ENCODE peak calls at places on chromosomes 2 and 18, in eight cellular contexts. One of them, this sample, is unnamed. For H3K9me3, the result is how much of the 10 kb centered on the place peaks cover.

GRCh38 chr2:217713395-217714267 is 289.2 kb downstream of the TNS1 start:
- DNase-seq in body of pancreas: peak
- DNase-seq in right cardiac atrium: peak
- DNase-seq in spleen: peak
- DNase-seq in CD8-positive, alpha-beta T cell: peak
- DNase-seq in left lung: peak
- DNase-seq in cardiac muscle cell: peak
- DNase-seq in A549: peak
- DNase-seq in this sample: no peak

GRCh38 chr18:33812186-33812585 is 234.2 kb downstream of the ASXL3 start:
- DNase-seq in body of pancreas: no peak
- DNase-seq in right cardiac atrium: no peak
- DNase-seq in spleen: no peak
- DNase-seq in CD8-positive, alpha-beta T cell: no peak
- DNase-seq in left lung: no peak
- DNase-seq in cardiac muscle cell: no peak
- DNase-seq in A549: no peak
- DNase-seq in this sample: no peak

GRCh38 chr18:74789078-74789477 is 191.4 kb downstream of the ZNF407 start:
- DNase-seq in body of pancreas: no peak
- DNase-seq in right cardiac atrium: no peak
- DNase-seq in spleen: no peak
- DNase-seq in CD8-positive, alpha-beta T cell: no peak
- DNase-seq in left lung: no peak
- DNase-seq in cardiac muscle cell: no peak
- DNase-seq in A549: no peak
- DNase-seq in this sample: no peak

GRCh38 chr18:23115683-23116096 is 19.6 kb upstream of the CABLES1 start:
- DNase-seq in body of pancreas: peak
- DNase-seq in right cardiac atrium: no peak
- DNase-seq in spleen: no peak
- DNase-seq in CD8-positive, alpha-beta T cell: no peak
- DNase-seq in left lung: no peak
- DNase-seq in cardiac muscle cell: no peak
- DNase-seq in A549: peak
- DNase-seq in this sample: no peak

GRCh38 chr2:3959372-3959771 is 256.0 kb downstream of the DCDC2C start:
- DNase-seq in body of pancreas: peak
- DNase-seq in right cardiac atrium: no peak
- DNase-seq in spleen: no peak
- DNase-seq in CD8-positive, alpha-beta T cell: no peak
- DNase-seq in left lung: no peak
- DNase-seq in cardiac muscle cell: peak
- DNase-seq in A549: peak
- DNase-seq in this sample: no peak

GRCh38 chr2:20641123-20641985 is 9.5 kb downstream of the HS1BP3 start:
- DNase-seq in body of pancreas: no peak
- DNase-seq in right cardiac atrium: peak
- DNase-seq in spleen: peak
- DNase-seq in CD8-positive, alpha-beta T cell: no peak
- DNase-seq in left lung: peak
- DNase-seq in cardiac muscle cell: no peak
- DNase-seq in A549: no peak
- DNase-seq in this sample: no peak

GRCh38 chr2:74548919-74549684 is 4.6 kb downstream of the LOXL3 start:
- DNase-seq in body of pancreas: peak
- DNase-seq in right cardiac atrium: peak
- DNase-seq in spleen: peak
- DNase-seq in CD8-positive, alpha-beta T cell: no peak
- DNase-seq in left lung: peak
- DNase-seq in cardiac muscle cell: peak
- DNase-seq in A549: peak
- DNase-seq in this sample: no peak

GRCh38 chr18:47817017-47817911 is 113.2 kb downstream of the SMAD2 start:
- DNase-seq in body of pancreas: no peak
- DNase-seq in right cardiac atrium: no peak
- DNase-seq in spleen: no peak
- DNase-seq in CD8-positive, alpha-beta T cell: no peak
- DNase-seq in left lung: no peak
- DNase-seq in cardiac muscle cell: no peak
- DNase-seq in A549: no peak
- DNase-seq in this sample: no peak

GRCh38 chr2:205283721-205284270 is 398.5 kb upstream of the NRP2 start:
- DNase-seq in body of pancreas: no peak
- DNase-seq in right cardiac atrium: no peak
- DNase-seq in spleen: no peak
- DNase-seq in CD8-positive, alpha-beta T cell: no peak
- DNase-seq in left lung: no peak
- DNase-seq in cardiac muscle cell: no peak
- DNase-seq in A549: no peak
- DNase-seq in this sample: no peak

GRCh38 chr2:23622466-23622865 is 237.5 kb downstream of the KLHL29 start:
- DNase-seq in body of pancreas: no peak
- DNase-seq in right cardiac atrium: no peak
- DNase-seq in spleen: peak
- DNase-seq in CD8-positive, alpha-beta T cell: no peak
- DNase-seq in left lung: no peak
- DNase-seq in cardiac muscle cell: no peak
- DNase-seq in A549: no peak
- DNase-seq in this sample: no peak

GRCh38 chr2:222038086-222038802 is 260.6 kb downstream of the PAX3 start:
- DNase-seq in body of pancreas: no peak
- DNase-seq in right cardiac atrium: no peak
- DNase-seq in spleen: no peak
- DNase-seq in CD8-positive, alpha-beta T cell: no peak
- DNase-seq in left lung: no peak
- DNase-seq in cardiac muscle cell: peak
- DNase-seq in A549: no peak
- DNase-seq in this sample: no peak

GRCh38 chr2:232488097-232488711 is 570 bp upstream of the ECEL1 start:
- DNase-seq in body of pancreas: no peak
- DNase-seq in right cardiac atrium: no peak
- DNase-seq in spleen: no peak
- DNase-seq in CD8-positive, alpha-beta T cell: no peak
- DNase-seq in left lung: peak
- DNase-seq in cardiac muscle cell: no peak
- DNase-seq in A549: no peak
- DNase-seq in this sample: no peak

GRCh38 chr2:62303818-62304217 is 107.9 kb downstream of the B3GNT2 start:
- DNase-seq in body of pancreas: no peak
- DNase-seq in right cardiac atrium: no peak
- DNase-seq in spleen: no peak
- DNase-seq in CD8-positive, alpha-beta T cell: no peak
- DNase-seq in left lung: no peak
- DNase-seq in cardiac muscle cell: no peak
- DNase-seq in A549: no peak
- DNase-seq in this sample: no peak

GRCh38 chr2:62300925-62301324 is 105.0 kb downstream of the B3GNT2 start:
- DNase-seq in body of pancreas: no peak
- DNase-seq in right cardiac atrium: no peak
- DNase-seq in spleen: no peak
- DNase-seq in CD8-positive, alpha-beta T cell: no peak
- DNase-seq in left lung: no peak
- DNase-seq in cardiac muscle cell: no peak
- DNase-seq in A549: no peak
- DNase-seq in this sample: no peak

GRCh38 chr2:62304429-62305417 is 108.8 kb downstream of the B3GNT2 start:
- DNase-seq in body of pancreas: peak
- DNase-seq in right cardiac atrium: peak
- DNase-seq in spleen: peak
- DNase-seq in CD8-positive, alpha-beta T cell: no peak
- DNase-seq in left lung: peak
- DNase-seq in cardiac muscle cell: no peak
- DNase-seq in A549: no peak
- DNase-seq in this sample: no peak

GRCh38 chr2:62305421-62306176 is 109.7 kb downstream of the B3GNT2 start:
- DNase-seq in body of pancreas: no peak
- DNase-seq in right cardiac atrium: no peak
- DNase-seq in spleen: no peak
- DNase-seq in CD8-positive, alpha-beta T cell: no peak
- DNase-seq in left lung: no peak
- DNase-seq in cardiac muscle cell: peak
- DNase-seq in A549: no peak
- DNase-seq in this sample: no peak

GRCh38 chr2:62302763-62303435 is 107.0 kb downstream of the B3GNT2 start:
- DNase-seq in body of pancreas: no peak
- DNase-seq in right cardiac atrium: no peak
- DNase-seq in spleen: peak
- DNase-seq in CD8-positive, alpha-beta T cell: no peak
- DNase-seq in left lung: no peak
- DNase-seq in cardiac muscle cell: no peak
- DNase-seq in A549: no peak
- DNase-seq in this sample: no peak
- H3K4me3 ChIP-seq in body of pancreas: no peak
- H3K4me3 ChIP-seq in right cardiac atrium: no peak
- H3K4me3 ChIP-seq in spleen: no peak
- H3K4me3 ChIP-seq in CD8-positive, alpha-beta T cell: no peak
- H3K4me3 ChIP-seq in left lung: no peak
- H3K4me3 ChIP-seq in cardiac muscle cell: no peak
- H3K4me3 ChIP-seq in A549: no peak
- H3K4me3 ChIP-seq in this sample: no peak

DNA sequence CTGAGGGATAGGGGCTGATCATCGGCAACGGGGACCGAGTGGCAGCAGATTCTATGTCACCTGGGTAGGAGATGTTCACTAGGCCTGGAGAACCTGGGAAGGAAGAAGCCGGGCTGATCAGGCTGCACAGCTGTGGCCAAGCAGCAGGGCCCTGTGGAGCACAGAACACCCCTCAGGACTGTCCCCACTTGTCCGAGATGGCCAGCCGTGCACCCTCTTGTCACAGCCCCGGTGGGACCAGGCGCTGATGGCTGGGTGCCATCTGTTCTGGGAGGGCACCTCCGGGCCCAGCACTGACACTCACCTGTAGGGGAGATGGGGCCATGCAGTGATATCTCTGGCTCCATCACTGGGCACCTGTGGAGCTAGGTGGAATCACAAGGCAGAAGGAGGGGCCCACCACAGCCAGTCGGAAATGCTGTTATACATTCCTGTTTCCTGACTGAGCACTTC is 217.9 kb upstream of the RAB6C start:
- DNase-seq in body of pancreas: no peak
- DNase-seq in right cardiac atrium: no peak
- DNase-seq in spleen: peak
- DNase-seq in CD8-positive, alpha-beta T cell: no peak
- DNase-seq in left lung: no peak
- DNase-seq in cardiac muscle cell: no peak
- DNase-seq in A549: no peak
- DNase-seq in this sample: no peak
- H3K9me3 ChIP-seq in body of pancreas: under half
- H3K9me3 ChIP-seq in right cardiac atrium: under half
- H3K9me3 ChIP-seq in spleen: under half
- H3K9me3 ChIP-seq in CD8-positive, alpha-beta T cell: under half
- H3K9me3 ChIP-seq in left lung: under half
- H3K9me3 ChIP-seq in cardiac muscle cell: under half
- H3K9me3 ChIP-seq in A549: under half
- H3K9me3 ChIP-seq in this sample: under half

GRCh38 chr2:43266692-43267091 is 40.3 kb upstream of the ZFP36L2 start:
- DNase-seq in body of pancreas: peak
- DNase-seq in right cardiac atrium: peak
- DNase-seq in spleen: no peak
- DNase-seq in CD8-positive, alpha-beta T cell: no peak
- DNase-seq in left lung: peak
- DNase-seq in cardiac muscle cell: no peak
- DNase-seq in A549: no peak
- DNase-seq in this sample: no peak

GRCh38 chr2:43268066-43268971 is 41.9 kb upstream of the ZFP36L2 start:
- DNase-seq in body of pancreas: no peak
- DNase-seq in right cardiac atrium: peak
- DNase-seq in spleen: no peak
- DNase-seq in CD8-positive, alpha-beta T cell: no peak
- DNase-seq in left lung: no peak
- DNase-seq in cardiac muscle cell: no peak
- DNase-seq in A549: no peak
- DNase-seq in this sample: no peak

GRCh38 chr2:43262239-43262638 is 35.8 kb upstream of the ZFP36L2 start:
- DNase-seq in body of pancreas: no peak
- DNase-seq in right cardiac atrium: no peak
- DNase-seq in spleen: no peak
- DNase-seq in CD8-positive, alpha-beta T cell: no peak
- DNase-seq in left lung: no peak
- DNase-seq in cardiac muscle cell: no peak
- DNase-seq in A549: no peak
- DNase-seq in this sample: no peak

GRCh38 chr2:43267393-43267792 is 41.0 kb upstream of the ZFP36L2 start:
- DNase-seq in body of pancreas: no peak
- DNase-seq in right cardiac atrium: peak
- DNase-seq in spleen: no peak
- DNase-seq in CD8-positive, alpha-beta T cell: no peak
- DNase-seq in left lung: no peak
- DNase-seq in cardiac muscle cell: no peak
- DNase-seq in A549: no peak
- DNase-seq in this sample: no peak

DNA sequence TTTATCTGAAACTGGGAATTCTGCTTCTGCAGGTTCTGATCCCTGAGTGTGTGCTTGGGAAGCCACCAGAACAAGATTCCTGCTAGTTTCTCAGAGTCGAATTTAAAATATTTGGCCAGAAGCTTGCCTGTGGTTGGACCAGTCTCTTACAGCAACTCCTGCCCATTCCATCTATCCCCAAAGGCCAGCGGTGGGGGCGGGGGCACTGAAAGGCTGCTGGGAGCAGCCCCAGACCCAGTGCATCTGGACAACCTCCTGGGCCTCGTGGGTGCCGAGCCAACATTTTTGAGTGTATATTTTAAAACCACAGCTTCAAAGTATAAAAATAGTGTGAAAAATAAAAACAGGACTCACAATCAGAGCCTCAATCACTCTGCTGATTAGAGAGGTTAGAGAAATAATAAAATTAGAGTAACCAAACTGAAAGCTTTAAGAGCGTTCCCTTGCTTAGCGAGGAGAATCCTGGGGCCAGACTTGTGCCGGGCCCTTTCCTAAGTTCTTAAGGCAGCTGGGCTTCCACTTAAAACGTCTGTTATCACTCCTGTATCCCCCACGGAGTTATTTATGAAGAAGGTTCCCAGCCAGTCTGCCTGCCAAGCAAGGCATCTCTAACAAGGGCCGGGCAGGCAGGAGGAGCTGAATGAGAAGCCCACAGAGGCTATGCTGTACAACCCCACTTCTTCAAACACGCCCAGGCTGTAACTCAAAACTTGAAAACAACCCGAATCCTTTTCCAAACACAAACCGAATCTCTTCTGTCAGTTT is 38.8 kb upstream of the ZFP36L2 start:
- DNase-seq in body of pancreas: peak
- DNase-seq in right cardiac atrium: peak
- DNase-seq in spleen: no peak
- DNase-seq in CD8-positive, alpha-beta T cell: no peak
- DNase-seq in left lung: no peak
- DNase-seq in cardiac muscle cell: peak
- DNase-seq in A549: no peak
- DNase-seq in this sample: no peak
- H3K4me3 ChIP-seq in body of pancreas: no peak
- H3K4me3 ChIP-seq in right cardiac atrium: no peak
- H3K4me3 ChIP-seq in spleen: no peak
- H3K4me3 ChIP-seq in CD8-positive, alpha-beta T cell: no peak
- H3K4me3 ChIP-seq in left lung: no peak
- H3K4me3 ChIP-seq in cardiac muscle cell: no peak
- H3K4me3 ChIP-seq in A549: no peak
- H3K4me3 ChIP-seq in this sample: no peak

GRCh38 chr18:14920976-14921375 is 173.0 kb downstream of the ANKRD30B start:
- DNase-seq in body of pancreas: no peak
- DNase-seq in right cardiac atrium: no peak
- DNase-seq in spleen: no peak
- DNase-seq in CD8-positive, alpha-beta T cell: no peak
- DNase-seq in left lung: no peak
- DNase-seq in cardiac muscle cell: no peak
- DNase-seq in A549: no peak
- DNase-seq in this sample: no peak
- H3K9me3 ChIP-seq in body of pancreas: under half
- H3K9me3 ChIP-seq in right cardiac atrium: under half
- H3K9me3 ChIP-seq in spleen: under half
- H3K9me3 ChIP-seq in CD8-positive, alpha-beta T cell: under half
- H3K9me3 ChIP-seq in left lung: under half
- H3K9me3 ChIP-seq in cardiac muscle cell: under half
- H3K9me3 ChIP-seq in A549: under half
- H3K9me3 ChIP-seq in this sample: under half

This sample was measured in esophagus squamous epithelium.